ENCODE peak calls at places on chromosome 2, in four cellular contexts. P is epithelial cell of esophagus, U is foreskin keratinocyte, F is chondrocyte. W is an unnamed sample.

GRCh38 chr2:174836345-174836999 is 72.2 kb upstream of the CHRNA1 start:
- DNase-seq in U (peak), F (no peak), P (peak), W (peak)

GRCh38 chr2:112163541-112163981 is 25.4 kb downstream of the FBLN7 start:
- DNase-seq in U (no peak), P (no peak), F (no peak), W (no peak)

GRCh38 chr2:86249176-86249842 is 50.1 kb downstream of the MRPL35 start:
- DNase-seq in U (peak), P (peak), F (no peak), W (no peak)

GRCh38 chr2:8249191-8249590 is 432.7 kb upstream of the ID2 start:
- DNase-seq in F (no peak), U (no peak), P (no peak), W (no peak)

GRCh38 chr2:215435809-215436704 is at the start of gene FN1:
- DNase-seq in P (peak), F (peak), U (peak), W (no peak)

GRCh38 chr2:40113997-40114396 is 334.9 kb upstream of the THUMPD2 start:
- DNase-seq in U (no peak), F (no peak), P (peak), W (no peak)

GRCh38 chr2:195322324-195322723 is 334.7 kb upstream of the SLC39A10 start:
- DNase-seq in U (peak), P (no peak), F (no peak), W (peak)

GRCh38 chr2:61134141-61134540 is 27.8 kb upstream of the C2orf74 start:
- DNase-seq in U (no peak), P (no peak), F (no peak), W (no peak)

GRCh38 chr2:15603948-15604347 is 12.3 kb downstream of the DDX1 start:
- DNase-seq in F (no peak), P (no peak), U (no peak), W (no peak)

GRCh38 chr2:11753452-11753885 is 7.0 kb downstream of the LPIN1 start:
- DNase-seq in F (no peak), U (peak), P (peak), W (peak)

GRCh38 chr2:190221438-190221837 is 98.2 kb downstream of the HIBCH start:
- DNase-seq in P (no peak), U (no peak), F (no peak), W (no peak)

W was measured in epithelial cell of prostate.